ENCODE peak calls at places on chromosomes 4 and X, in seven cellular contexts. H, Z, C, M, U, X and N are unnamed samples.

GRCh38 chrX:22134681-22135080 is 102.6 kb downstream of the PHEX start:
- DNase-seq in H (peak), Z (peak), C (no peak), M (no peak), U (no peak), X (no peak), N (peak)

GRCh38 chrX:40855411-40855810 is 120.1 kb upstream of the MED14 start:
- DNase-seq in H (no peak), Z (no peak), C (no peak), M (no peak), U (no peak), X (peak), N (peak)

GRCh38 chrX:129006491-129006890 is 516.8 kb downstream of the SMARCA1 start:
- DNase-seq in H (no peak), Z (no peak), C (no peak), M (no peak), U (no peak), X (peak), N (no peak)

GRCh38 chrX:43733699-43734098 is 77.6 kb downstream of the MAOA start:
- DNase-seq in H (no peak), Z (no peak), C (no peak), M (no peak), U (no peak), X (no peak), N (no peak)

GRCh38 chrX:38965883-38966282 is 164.6 kb downstream of the MID1IP1 start:
- DNase-seq in H (no peak), Z (no peak), C (no peak), M (no peak), U (no peak), X (no peak), N (no peak)

GRCh38 chr4:33959519-33959918 is 2284.8 kb downstream of the ARAP2 start:
- DNase-seq in H (peak), Z (no peak), C (no peak), M (peak), U (no peak), X (no peak), N (peak)

GRCh38 chrX:40098264-40099045 is 697 bp upstream of the BCOR start:
- DNase-seq in H (peak), Z (no peak), C (no peak), M (no peak), U (no peak), X (peak), N (no peak)

GRCh38 chrX:18353931-18354368 is 538 bp downstream of the SCML2 start:
- DNase-seq in H (no peak), Z (no peak), C (no peak), M (no peak), U (no peak), X (peak), N (no peak)

GRCh38 chr4:25440478-25441030 is 63.5 kb downstream of the ANAPC4 start:
- DNase-seq in H (peak), Z (no peak), C (no peak), M (no peak), U (no peak), X (no peak), N (no peak)

GRCh38 chr4:10344824-10345223 is 112.4 kb downstream of the ZNF518B start:
- DNase-seq in H (no peak), Z (no peak), C (no peak), M (no peak), U (no peak), X (no peak), N (no peak)

GRCh38 chrX:17608898-17609297 is 128.4 kb upstream of the SCML1 start:
- DNase-seq in H (peak), Z (no peak), C (no peak), M (no peak), U (no peak), X (peak), N (no peak)

GRCh38 chrX:47562615-47563243 is 1.7 kb downstream of the ARAF start:
- DNase-seq in H (peak), Z (no peak), C (no peak), M (no peak), U (no peak), X (no peak), N (no peak)

GRCh38 chr4:113336556-113336955 is 287.1 kb downstream of the ANK2 start:
- DNase-seq in H (no peak), Z (no peak), C (no peak), M (no peak), U (no peak), X (no peak), N (peak)

GRCh38 chrX:10612215-10612614 is 8.2 kb downstream of the MID1 start:
- DNase-seq in H (peak), Z (no peak), C (no peak), M (peak), U (no peak), X (no peak), N (peak)

GRCh38 chrX:1481636-1482529 is 29.2 kb upstream of the ASMTL start:
- DNase-seq in H (peak), Z (peak), C (peak), M (peak), U (peak), X (no peak), N (peak)

GRCh38 chr4:93710847-93711430 is 117.6 kb upstream of the ATOH1 start:
- DNase-seq in H (no peak), Z (no peak), C (no peak), M (no peak), U (no peak), X (no peak), N (no peak)

GRCh38 chr4:56630876-56631666 is 50.0 kb downstream of the HOPX start:
- DNase-seq in H (peak), Z (no peak), C (no peak), M (no peak), U (no peak), X (no peak), N (peak)

GRCh38 chrX:12440245-12440644 is 302.0 kb downstream of the FRMPD4 start:
- DNase-seq in H (no peak), Z (no peak), C (no peak), M (no peak), U (no peak), X (no peak), N (no peak)